ENCODE peak calls at places on chromosome 16, in five cellular contexts. Q is thoracic aorta, C is lower leg skin, O is pons, M is HFF-Myc. T is an unnamed sample.

GRCh38 chr16:76816475-76816874 is 374.5 kb upstream of the MON1B start:
- DNase-seq in M (no peak), O (no peak), C (no peak), Q (no peak), T (no peak)

GRCh38 chr16:85187002-85187401 is 74.7 kb upstream of the CIBAR2 start:
- DNase-seq in Q (no peak), O (no peak), C (no peak), M (no peak), T (peak)

GRCh38 chr16:64381979-64382378 is 739.9 kb downstream of the CDH11 start:
- DNase-seq in Q (no peak), O (no peak), M (no peak), C (no peak), T (no peak)

GRCh38 chr16:86608301-86608747 is 30.0 kb downstream of the FOXL1 start:
- DNase-seq in Q (no peak), M (no peak), O (no peak), C (peak), T (no peak)

GRCh38 chr16:397135-397661 is at the start of gene NME4:
- DNase-seq in M (no peak), Q (no peak), O (no peak), C (no peak), T (no peak)

GRCh38 chr16:964696-965395 is 5.9 kb downstream of the LMF1 start:
- DNase-seq in O (no peak), Q (no peak), M (no peak), C (no peak), T (peak)

GRCh38 chr16:35339337-35339736 is 1879.9 kb downstream of the TP53TG3F start:
- DNase-seq in Q (no peak), O (no peak), C (no peak), M (no peak), T (no peak)

GRCh38 chr16:24624102-24624501 is 84.7 kb downstream of the RBBP6 start:
- DNase-seq in M (no peak), O (no peak), C (no peak), Q (no peak), T (no peak)

GRCh38 chr16:65106792-65107191 is 15.1 kb downstream of the CDH11 start:
- DNase-seq in Q (no peak), O (no peak), M (no peak), C (no peak), T (no peak)

GRCh38 chr16:24984903-24985675 is 30.1 kb downstream of the ARHGAP17 start:
- DNase-seq in C (no peak), M (no peak), Q (no peak), O (no peak), T (no peak)

GRCh38 chr16:8924214-8924613 is 39.5 kb downstream of the USP7 start:
- DNase-seq in M (no peak), C (peak), Q (no peak), O (no peak), T (no peak)

GRCh38 chr16:54277845-54278703 is 8.5 kb downstream of the IRX3 start:
- DNase-seq in O (peak), C (peak), Q (no peak), M (no peak), T (no peak)

GRCh38 chr16:27406729-27407128 is 4.8 kb downstream of the IL21R start:
- DNase-seq in Q (no peak), O (no peak), C (no peak), M (no peak), T (no peak)

GRCh38 chr16:4615389-4616046 is 830 bp upstream of the UBALD1 start:
- DNase-seq in O (no peak), M (no peak), C (no peak), Q (no peak), T (no peak)

GRCh38 chr16:86775401-86775985 is 197.1 kb downstream of the FOXL1 start:
- DNase-seq in C (peak), O (no peak), Q (no peak), M (no peak), T (no peak)

GRCh38 chr16:1553976-1554825 is 20.7 kb downstream of the TMEM204 start:
- DNase-seq in Q (no peak), C (no peak), O (no peak), M (no peak), T (no peak)